ENCODE peak calls at places on chromosomes 4 and X, in ten cellular contexts. Q is GM23248; E is stimulated activated naive B cell treated with anti-CD40 and anti-IgM and Interleukin-4, amounts not matched to agents 10 μg/mL and 1 μg/mL and 100 μg/mL, for 72 hours; M is natural killer cell treated with Interleukin-12 subunit alpha and Interleukin-12 subunit beta and Interleukin-15 and Interleukin-18, amount 100 ng/mL, for 72 hours; T is ecto neural progenitor cell; A is endothelial cell; I is HuH-7; J is Panc1; Y is HFF-Myc; U is iris pigment epithelial cell. W is an unnamed sample.

GRCh38 chrX:31070057-31070468 is 1.8 kb downstream of the FTHL17 start:
- DNase-seq in Q (no peak), E (peak; percentile 2), M (no peak), T (no peak), A (no peak), I (no peak), J (no peak), Y (no peak), U (no peak), W (no peak)

GRCh38 chrX:116198235-116198634 is 27.7 kb downstream of the AGTR2 start:
- DNase-seq in Q (no peak), E (no peak), M (no peak), T (no peak), A (no peak), I (no peak), J (no peak), Y (no peak), U (no peak), W (no peak)

GRCh38 chr4:3777033-3777390 is 10.8 kb downstream of the ADRA2C start:
- DNase-seq in Q (no peak), E (no peak), M (no peak), T (no peak), A (no peak), I (no peak), J (no peak), Y (no peak), U (no peak), W (no peak)

GRCh38 chrX:130339408-130340222 is at the start of gene SLC25A14:
- DNase-seq in Q (peak; percentile 80), E (peak; percentile 57), M (peak; percentile 72), T (peak; percentile 69), A (peak; percentile 60), I (peak; percentile 62), J (peak; percentile 22), Y (peak; percentile 32), U (peak; percentile 61), W (peak; percentile 47)

GRCh38 chrX:101658661-101659477 is 781 bp downstream of the ARMCX2 start:
- DNase-seq in Q (peak; percentile 76), E (peak; percentile 21), M (no peak), T (peak; percentile 69), A (peak; percentile 51), I (peak; percentile 32), J (no peak), Y (no peak), U (peak; percentile 56), W (no peak)

GRCh38 chr4:153488006-153488718 is 22.0 kb downstream of the TMEM131L start:
- DNase-seq in Q (no peak), E (peak; percentile 75), M (peak; percentile 87), T (no peak), A (no peak), I (no peak), J (no peak), Y (no peak), U (peak; percentile 48), W (peak; percentile 90)

GRCh38 chrX:27680726-27681125 is 90.6 kb downstream of the DCAF8L2 start:
- DNase-seq in Q (peak; percentile 0), E (no peak), M (no peak), T (no peak), A (no peak), I (no peak), J (no peak), Y (no peak), U (peak; percentile 51), W (no peak)

GRCh38 chr4:30847157-30847556 is 127.0 kb downstream of the PCDH7 start:
- DNase-seq in Q (no peak), E (no peak), M (no peak), T (no peak), A (no peak), I (no peak), J (no peak), Y (no peak), U (no peak), W (no peak)

GRCh38 chr4:139532951-139533350 is 23.1 kb downstream of the SETD7 start:
- DNase-seq in Q (peak; percentile 50), E (no peak), M (no peak), T (no peak), A (no peak), I (no peak), J (no peak), Y (no peak), U (no peak), W (no peak)

GRCh38 chr4:138946306-138946705 is 69.3 kb upstream of the NOCT start:
- DNase-seq in Q (no peak), E (no peak), M (no peak), T (no peak), A (no peak), I (no peak), J (no peak), Y (no peak), U (no peak), W (no peak)

GRCh38 chr4:55358668-55359067 is 12.6 kb downstream of the SRD5A3 start:
- DNase-seq in Q (peak; percentile 93), E (no peak), M (no peak), T (no peak), A (no peak), I (no peak), J (peak; percentile 5), Y (no peak), U (peak; percentile 88), W (no peak)

GRCh38 chr4:147340111-147340510 is 140.8 kb upstream of the EDNRA start:
- DNase-seq in Q (peak; percentile 84), E (no peak), M (no peak), T (no peak), A (no peak), I (no peak), J (peak; percentile 17), Y (peak; percentile 63), U (peak; percentile 91), W (no peak)

GRCh38 chrX:5068550-5068949 is 1160.1 kb downstream of the NLGN4X start:
- DNase-seq in Q (no peak), E (no peak), M (no peak), T (no peak), A (no peak), I (no peak), J (no peak), Y (no peak), U (no peak), W (no peak)

GRCh38 chr4:72313121-72313520 is 255.9 kb downstream of the ADAMTS3 start:
- DNase-seq in Q (peak; percentile 29), E (no peak), M (no peak), T (no peak), A (no peak), I (no peak), J (no peak), Y (no peak), U (no peak), W (no peak)

GRCh38 chr4:23728971-23729370 is 160.9 kb downstream of the PPARGC1A start:
- DNase-seq in Q (no peak), E (no peak), M (no peak), T (no peak), A (no peak), I (no peak), J (no peak), Y (no peak), U (no peak), W (no peak)

GRCh38 chr4:4533461-4534169 is 8.2 kb downstream of the STX18 start:
- DNase-seq in Q (no peak), E (no peak), M (no peak), T (no peak), A (no peak), I (no peak), J (no peak), Y (no peak), U (no peak), W (no peak)

GRCh38 chr4:126071346-126072333 is 756.9 kb downstream of the FAT4 start:
- DNase-seq in Q (peak; percentile 77), E (no peak), M (no peak), T (no peak), A (no peak), I (no peak), J (no peak), Y (peak; percentile 71), U (peak; percentile 86), W (no peak)

GRCh38 chr4:122798101-122798500 is 28.5 kb upstream of the FGF2 start:
- DNase-seq in Q (peak; percentile 94), E (no peak), M (no peak), T (no peak), A (no peak), I (peak; percentile 15), J (no peak), Y (peak; percentile 93), U (peak; percentile 98), W (no peak)

GRCh38 chrX:47191806-47192401 is 1.7 kb upstream of the UBA1 start:
- DNase-seq in Q (no peak), E (no peak), M (no peak), T (no peak), A (no peak), I (no peak), J (no peak), Y (no peak), U (no peak), W (peak; percentile 55)

GRCh38 chr4:87188063-87188462 is 32.4 kb downstream of the KLHL8 start:
- DNase-seq in Q (no peak), E (no peak), M (no peak), T (no peak), A (no peak), I (no peak), J (no peak), Y (peak; percentile 73), U (peak; percentile 54), W (no peak)

GRCh38 chr4:7553280-7553679 is 118.5 kb upstream of the PSAPL1 start:
- DNase-seq in Q (no peak), E (no peak), M (no peak), T (no peak), A (no peak), I (no peak), J (no peak), Y (no peak), U (no peak), W (no peak)

GRCh38 chr4:90503677-90504076 is 376.5 kb downstream of the CCSER1 start:
- DNase-seq in Q (no peak), E (no peak), M (no peak), T (no peak), A (no peak), I (no peak), J (no peak), Y (no peak), U (no peak), W (no peak)

GRCh38 chr4:115028682-115029385 is 84.6 kb downstream of the NDST4 start:
- DNase-seq in Q (peak; percentile 8), E (no peak), M (no peak), T (no peak), A (no peak), I (no peak), J (no peak), Y (no peak), U (no peak), W (no peak)

GRCh38 chr4:174119051-174119450 is 164.4 kb downstream of the FBXO8 start:
- DNase-seq in Q (peak; percentile 90), E (no peak), M (no peak), T (no peak), A (no peak), I (no peak), J (peak; percentile 5), Y (peak; percentile 17), U (peak; percentile 81), W (no peak)

GRCh38 chrX:138648570-138648969 is 62.9 kb downstream of the FGF13 start:
- DNase-seq in Q (no peak), E (no peak), M (no peak), T (no peak), A (no peak), I (no peak), J (no peak), Y (no peak), U (no peak), W (no peak)

GRCh38 chr4:13531609-13531998 is 12.7 kb downstream of the NKX3-2 start:
- DNase-seq in Q (no peak), E (no peak), M (no peak), T (no peak), A (no peak), I (no peak), J (no peak), Y (no peak), U (no peak), W (no peak)

GRCh38 chrX:114599305-114599704 is 15.4 kb downstream of the HTR2C start:
- DNase-seq in Q (no peak), E (no peak), M (no peak), T (no peak), A (no peak), I (no peak), J (no peak), Y (no peak), U (no peak), W (no peak)

GRCh38 chrX:40155617-40156471 is 58.1 kb upstream of the BCOR start:
- DNase-seq in Q (peak; percentile 35), E (no peak), M (peak; percentile 16), T (peak; percentile 78), A (no peak), I (no peak), J (no peak), Y (no peak), U (no peak), W (no peak)

W was measured in GM12864.